ENCODE peak calls at places on chromosome 14, in nine cellular contexts. A is ELR; O is NAMALWA; X is effector memory CD8-positive, alpha-beta T cell; N is NCI-H2171 treated with DMSO at 0.1 percent for 48 hours; D is activated CD8-positive, alpha-beta T cell treated with anti-CD3 and anti-CD28 coated beads, Interleukin-2, amount 10 ng/mL, durations not matched to agents 7 days and 5 days; K is A549; U is left cardiac atrium; C is activated CD4-positive, alpha-beta T cell treated with anti-CD3 and anti-CD28 coated beads, Interleukin-2, amount 50 U/mL, for 48 hours. V is an unnamed sample.

GRCh38 chr14:74349757-74350156 is 1.5 kb downstream of the VRTN start:
- DNase-seq in A (no peak), O (no peak), X (no peak), N (no peak), D (no peak), K (no peak), U (no peak), C (no peak), V (no peak)

GRCh38 chr14:32370720-32371119 is 41.6 kb downstream of the AKAP6 start:
- DNase-seq in A (peak), O (no peak), X (no peak), N (no peak), D (no peak), K (peak), U (no peak), C (no peak), V (no peak)

GRCh38 chr14:99273724-99274345 is 1.8 kb upstream of the BCL11B start:
- DNase-seq in A (no peak), O (no peak), X (no peak), N (peak), D (peak), K (peak), U (no peak), C (peak), V (peak)

GRCh38 chr14:53842938-53843337 is 113.7 kb downstream of the BMP4 start:
- DNase-seq in A (peak), O (no peak), X (no peak), N (no peak), D (no peak), K (peak), U (no peak), C (no peak), V (no peak)

GRCh38 chr14:65073605-65074201 is 28.6 kb downstream of the MAX start:
- DNase-seq in A (no peak), O (no peak), X (no peak), N (no peak), D (no peak), K (no peak), U (no peak), C (no peak), V (no peak)

GRCh38 chr14:39988939-39989338 is 556.7 kb upstream of the FBXO33 start:
- DNase-seq in A (no peak), O (peak), X (no peak), N (peak), D (no peak), K (peak), U (no peak), C (no peak), V (no peak)

GRCh38 chr14:59332727-59333126 is 132.5 kb downstream of the GPR135 start:
- DNase-seq in A (peak), O (no peak), X (no peak), N (no peak), D (no peak), K (peak), U (no peak), C (no peak), V (no peak)

GRCh38 chr14:104985675-104986486 is at the start of gene CLBA1:
- DNase-seq in A (peak), O (peak), X (peak), N (peak), D (peak), K (peak), U (peak), C (peak), V (peak)

GRCh38 chr14:61145903-61146411 is 135.2 kb downstream of the TMEM30B start:
- DNase-seq in A (peak), O (no peak), X (no peak), N (no peak), D (no peak), K (no peak), U (no peak), C (no peak), V (no peak)

GRCh38 chr14:100728962-100729361 is 2.3 kb downstream of the DLK1 start:
- DNase-seq in A (no peak), O (no peak), X (no peak), N (no peak), D (no peak), K (no peak), U (no peak), C (no peak), V (no peak)

GRCh38 chr14:66443158-66443695 is 42.9 kb upstream of the CCDC196 start:
- DNase-seq in A (peak), O (no peak), X (no peak), N (no peak), D (no peak), K (no peak), U (no peak), C (no peak), V (no peak)

GRCh38 chr14:47665337-47666134 is 9.9 kb downstream of the MDGA2 start:
- DNase-seq in A (no peak), O (no peak), X (no peak), N (no peak), D (no peak), K (no peak), U (no peak), C (no peak), V (no peak)

GRCh38 chr14:21034707-21035106 is at the start of gene RNASE13:
- DNase-seq in A (no peak), O (no peak), X (no peak), N (no peak), D (no peak), K (no peak), U (no peak), C (no peak), V (no peak)

GRCh38 chr14:104547310-104547997 is 32.1 kb upstream of the C14orf180 start:
- DNase-seq in A (no peak), O (no peak), X (no peak), N (no peak), D (no peak), K (no peak), U (no peak), C (no peak), V (no peak)

GRCh38 chr14:70898346-70898745 is 8.9 kb upstream of the PCNX1 start:
- DNase-seq in A (no peak), O (no peak), X (no peak), N (no peak), D (no peak), K (no peak), U (no peak), C (no peak), V (no peak)

GRCh38 chr14:64303471-64303917 is 9.3 kb upstream of the ESR2 start:
- DNase-seq in A (peak), O (peak), X (no peak), N (peak), D (no peak), K (peak), U (no peak), C (no peak), V (no peak)

GRCh38 chr14:69570836-69571330 is 3.8 kb downstream of the CCDC177 start:
- DNase-seq in A (no peak), O (no peak), X (no peak), N (no peak), D (no peak), K (no peak), U (no peak), C (no peak), V (no peak)

GRCh38 chr14:51849095-51849494 is 11.3 kb upstream of the GNG2 start:
- DNase-seq in A (peak), O (no peak), X (no peak), N (no peak), D (peak), K (no peak), U (no peak), C (no peak), V (peak)

GRCh38 chr14:32809255-32809654 is 129.4 kb upstream of the NPAS3 start:
- DNase-seq in A (no peak), O (no peak), X (no peak), N (no peak), D (no peak), K (no peak), U (no peak), C (no peak), V (no peak)

GRCh38 chr14:71478542-71478941 is 453.7 kb upstream of the RGS6 start:
- DNase-seq in A (peak), O (no peak), X (no peak), N (peak), D (no peak), K (no peak), U (no peak), C (no peak), V (no peak)

GRCh38 chr14:103091041-103091882 is 3.3 kb upstream of the EXOC3L4 start:
- DNase-seq in A (peak), O (peak), X (peak), N (peak), D (peak), K (no peak), U (peak), C (peak), V (peak)

GRCh38 chr14:59849371-59850130 is 21.0 kb downstream of the RTN1 start:
- DNase-seq in A (no peak), O (no peak), X (no peak), N (no peak), D (no peak), K (no peak), U (no peak), C (no peak), V (no peak)

GRCh38 chr14:54105898-54106297 is 149.3 kb upstream of the BMP4 start:
- DNase-seq in A (no peak), O (no peak), X (no peak), N (no peak), D (no peak), K (no peak), U (no peak), C (no peak), V (no peak)

GRCh38 chr14:83825836-83826235 is 1704.1 kb upstream of the FLRT2 start:
- DNase-seq in A (no peak), O (no peak), X (no peak), N (no peak), D (no peak), K (no peak), U (no peak), C (no peak), V (no peak)

GRCh38 chr14:23512156-23512555 is 39.4 kb downstream of the ZFHX2 start:
- DNase-seq in A (no peak), O (no peak), X (no peak), N (peak), D (no peak), K (no peak), U (no peak), C (peak), V (peak)

GRCh38 chr14:79016828-79017505 is 846.8 kb downstream of the NRXN3 start:
- DNase-seq in A (peak), O (no peak), X (no peak), N (peak), D (no peak), K (peak), U (no peak), C (no peak), V (no peak)

GRCh38 chr14:81062816-81063215 is 107.4 kb downstream of the TSHR start:
- DNase-seq in A (peak), O (peak), X (no peak), N (peak), D (peak), K (peak), U (no peak), C (no peak), V (no peak)

GRCh38 chr14:90993792-90994191 is 66.6 kb downstream of the RPS6KA5 start:
- DNase-seq in A (no peak), O (no peak), X (no peak), N (no peak), D (no peak), K (no peak), U (no peak), C (no peak), V (no peak)

GRCh38 chr14:82886670-82887069 is 1353.0 kb upstream of the SEL1L start:
- DNase-seq in A (no peak), O (no peak), X (no peak), N (no peak), D (no peak), K (no peak), U (no peak), C (no peak), V (no peak)

GRCh38 chr14:51939211-51939705 is 50.1 kb upstream of the RTRAF start:
- DNase-seq in A (no peak), O (no peak), X (no peak), N (no peak), D (no peak), K (no peak), U (no peak), C (no peak), V (no peak)

GRCh38 chr14:65637780-65638179 is 225.2 kb downstream of the FUT8 start:
- DNase-seq in A (peak), O (peak), X (peak), N (no peak), D (peak), K (no peak), U (no peak), C (peak), V (peak)

GRCh38 chr14:104826197-104826857 is 25.4 kb downstream of the ZBTB42 start:
- DNase-seq in A (peak), O (peak), X (peak), N (peak), D (peak), K (peak), U (peak), C (peak), V (peak)

GRCh38 chr14:55381561-55381960 is 30.1 kb downstream of the ATG14 start:
- DNase-seq in A (no peak), O (no peak), X (no peak), N (no peak), D (no peak), K (no peak), U (no peak), C (no peak), V (no peak)

GRCh38 chr14:49975799-49976198 is 82.9 kb downstream of the ARF6 start:
- DNase-seq in A (peak), O (no peak), X (no peak), N (no peak), D (no peak), K (peak), U (no peak), C (no peak), V (no peak)

GRCh38 chr14:53168786-53169185 is 15.7 kb upstream of the DDHD1 start:
- DNase-seq in A (no peak), O (no peak), X (no peak), N (no peak), D (no peak), K (no peak), U (no peak), C (no peak), V (no peak)

GRCh38 chr14:61519106-61519505 is 176.2 kb upstream of the HIF1A start:
- DNase-seq in A (no peak), O (no peak), X (no peak), N (no peak), D (no peak), K (no peak), U (no peak), C (no peak), V (no peak)

GRCh38 chr14:21309956-21310355 is 30.1 kb downstream of the RPGRIP1 start:
- DNase-seq in A (no peak), O (no peak), X (no peak), N (no peak), D (no peak), K (no peak), U (no peak), C (no peak), V (no peak)

GRCh38 chr14:52150162-52150561 is 81.3 kb upstream of the NID2 start:
- DNase-seq in A (no peak), O (no peak), X (no peak), N (no peak), D (no peak), K (no peak), U (no peak), C (no peak), V (no peak)

V was measured in activated naive CD4-positive, alpha-beta T cell treated with Interleukin-2 at 50 U/mL for 16 hours.